ENCODE peak calls at places on chromosomes 4 and X, in six cellular contexts. One of them, this sample, is unnamed.

GRCh38 chr4:42703776-42704175 is 46.9 kb upstream of the ATP8A1 start:
- DNase-seq in A549: no peak
- DNase-seq in endothelial cell of umbilical vein: no peak
- DNase-seq in HepG2: no peak
- DNase-seq in GM12878: no peak
- DNase-seq in K562: no peak
- DNase-seq in this sample: no peak

GRCh38 chr4:126986828-126987227 is 645.9 kb upstream of the INTU start:
- DNase-seq in A549: no peak
- DNase-seq in endothelial cell of umbilical vein: no peak
- DNase-seq in HepG2: no peak
- DNase-seq in GM12878: no peak
- DNase-seq in K562: no peak
- DNase-seq in this sample: no peak

GRCh38 chrX:148310402-148311200 is 189.8 kb upstream of the AFF2 start:
- DNase-seq in A549: no peak
- DNase-seq in endothelial cell of umbilical vein: no peak
- DNase-seq in HepG2: no peak
- DNase-seq in GM12878: peak
- DNase-seq in K562: no peak
- DNase-seq in this sample: peak

GRCh38 chr4:924107-925096 is 7.7 kb downstream of the GAK start:
- DNase-seq in A549: no peak
- DNase-seq in endothelial cell of umbilical vein: peak
- DNase-seq in HepG2: no peak
- DNase-seq in GM12878: peak
- DNase-seq in K562: peak
- DNase-seq in this sample: peak

GRCh38 chr4:172654482-172654881 is 514.1 kb upstream of the GALNT7 start:
- DNase-seq in A549: no peak
- DNase-seq in endothelial cell of umbilical vein: no peak
- DNase-seq in HepG2: no peak
- DNase-seq in GM12878: no peak
- DNase-seq in K562: no peak
- DNase-seq in this sample: no peak

GRCh38 chr4:188127157-188127874 is 11.9 kb upstream of the TRIML1 start:
- DNase-seq in A549: peak
- DNase-seq in endothelial cell of umbilical vein: no peak
- DNase-seq in HepG2: no peak
- DNase-seq in GM12878: no peak
- DNase-seq in K562: no peak
- DNase-seq in this sample: no peak

GRCh38 chr4:2249526-2249991 is 7.6 kb upstream of the HAUS3 start:
- DNase-seq in A549: no peak
- DNase-seq in endothelial cell of umbilical vein: no peak
- DNase-seq in HepG2: no peak
- DNase-seq in GM12878: no peak
- DNase-seq in K562: no peak
- DNase-seq in this sample: no peak

GRCh38 chr4:132297346-132297745 is 851.7 kb upstream of the PCDH10 start:
- DNase-seq in A549: no peak
- DNase-seq in endothelial cell of umbilical vein: peak
- DNase-seq in HepG2: no peak
- DNase-seq in GM12878: no peak
- DNase-seq in K562: no peak
- DNase-seq in this sample: no peak

GRCh38 chr4:182144621-182145359 is 98.4 kb upstream of the TENM3 start:
- DNase-seq in A549: no peak
- DNase-seq in endothelial cell of umbilical vein: no peak
- DNase-seq in HepG2: no peak
- DNase-seq in GM12878: no peak
- DNase-seq in K562: no peak
- DNase-seq in this sample: no peak

GRCh38 chr4:123503698-123504389 is 107.2 kb downstream of the SPRY1 start:
- DNase-seq in A549: no peak
- DNase-seq in endothelial cell of umbilical vein: no peak
- DNase-seq in HepG2: no peak
- DNase-seq in GM12878: no peak
- DNase-seq in K562: no peak
- DNase-seq in this sample: no peak

GRCh38 chr4:182548156-182548555 is 305.0 kb downstream of the TENM3 start:
- DNase-seq in A549: no peak
- DNase-seq in endothelial cell of umbilical vein: no peak
- DNase-seq in HepG2: no peak
- DNase-seq in GM12878: no peak
- DNase-seq in K562: no peak
- DNase-seq in this sample: no peak

GRCh38 chrX:151563449-151563848 is at the start of gene PASD1:
- DNase-seq in A549: no peak
- DNase-seq in endothelial cell of umbilical vein: no peak
- DNase-seq in HepG2: no peak
- DNase-seq in GM12878: no peak
- DNase-seq in K562: peak
- DNase-seq in this sample: no peak

GRCh38 chrX:155389634-155390033 is 7.7 kb downstream of the F8A2 start:
- DNase-seq in A549: no peak
- DNase-seq in endothelial cell of umbilical vein: no peak
- DNase-seq in HepG2: no peak
- DNase-seq in GM12878: no peak
- DNase-seq in K562: no peak
- DNase-seq in this sample: no peak

GRCh38 chr4:165398570-165398969 is 19.8 kb downstream of the CPE start:
- DNase-seq in A549: peak
- DNase-seq in endothelial cell of umbilical vein: peak
- DNase-seq in HepG2: no peak
- DNase-seq in GM12878: no peak
- DNase-seq in K562: no peak
- DNase-seq in this sample: no peak

GRCh38 chr4:134531013-134531412 is 329.4 kb upstream of the PABPC4L start:
- DNase-seq in A549: no peak
- DNase-seq in endothelial cell of umbilical vein: peak
- DNase-seq in HepG2: no peak
- DNase-seq in GM12878: no peak
- DNase-seq in K562: no peak
- DNase-seq in this sample: no peak

GRCh38 chr4:1360423-1361283 is 13.6 kb downstream of the UVSSA start:
- DNase-seq in A549: no peak
- DNase-seq in endothelial cell of umbilical vein: no peak
- DNase-seq in HepG2: peak
- DNase-seq in GM12878: no peak
- DNase-seq in K562: no peak
- DNase-seq in this sample: no peak

GRCh38 chr4:156765277-156765676 is 206.3 kb downstream of the PDGFC start:
- DNase-seq in A549: no peak
- DNase-seq in endothelial cell of umbilical vein: no peak
- DNase-seq in HepG2: peak
- DNase-seq in GM12878: no peak
- DNase-seq in K562: no peak
- DNase-seq in this sample: no peak

GRCh38 chr4:44725166-44725565 is 1.2 kb downstream of the GNPDA2 start:
- DNase-seq in A549: no peak
- DNase-seq in endothelial cell of umbilical vein: no peak
- DNase-seq in HepG2: no peak
- DNase-seq in GM12878: no peak
- DNase-seq in K562: no peak
- DNase-seq in this sample: no peak

GRCh38 chr4:38621004-38621684 is 42.9 kb upstream of the KLF3 start:
- DNase-seq in A549: peak
- DNase-seq in endothelial cell of umbilical vein: no peak
- DNase-seq in HepG2: peak
- DNase-seq in GM12878: no peak
- DNase-seq in K562: peak
- DNase-seq in this sample: peak

GRCh38 chr4:102791318-102791835 is 30.6 kb upstream of the MANBA start:
- DNase-seq in A549: no peak
- DNase-seq in endothelial cell of umbilical vein: no peak
- DNase-seq in HepG2: no peak
- DNase-seq in GM12878: no peak
- DNase-seq in K562: no peak
- DNase-seq in this sample: no peak

GRCh38 chr4:155846929-155847328 is 19.1 kb downstream of the ASIC5 start:
- DNase-seq in A549: no peak
- DNase-seq in endothelial cell of umbilical vein: no peak
- DNase-seq in HepG2: no peak
- DNase-seq in GM12878: no peak
- DNase-seq in K562: no peak
- DNase-seq in this sample: no peak

GRCh38 chrX:19776753-19777152 is 110.6 kb downstream of the SH3KBP1 start:
- DNase-seq in A549: no peak
- DNase-seq in endothelial cell of umbilical vein: no peak
- DNase-seq in HepG2: no peak
- DNase-seq in GM12878: no peak
- DNase-seq in K562: no peak
- DNase-seq in this sample: peak

GRCh38 chr4:24434193-24434728 is 150.1 kb downstream of the DHX15 start:
- DNase-seq in A549: no peak
- DNase-seq in endothelial cell of umbilical vein: no peak
- DNase-seq in HepG2: no peak
- DNase-seq in GM12878: no peak
- DNase-seq in K562: no peak
- DNase-seq in this sample: no peak

GRCh38 chrX:135520022-135520552 is 373 bp upstream of the INTS6L start:
- DNase-seq in A549: no peak
- DNase-seq in endothelial cell of umbilical vein: no peak
- DNase-seq in HepG2: no peak
- DNase-seq in GM12878: no peak
- DNase-seq in K562: no peak
- DNase-seq in this sample: no peak

GRCh38 chrX:101237041-101237440 is 17.5 kb downstream of the DRP2 start:
- DNase-seq in A549: no peak
- DNase-seq in endothelial cell of umbilical vein: no peak
- DNase-seq in HepG2: no peak
- DNase-seq in GM12878: no peak
- DNase-seq in K562: no peak
- DNase-seq in this sample: no peak

GRCh38 chr4:15197005-15197404 is 194.7 kb downstream of the CPEB2 start:
- DNase-seq in A549: peak
- DNase-seq in endothelial cell of umbilical vein: peak
- DNase-seq in HepG2: peak
- DNase-seq in GM12878: no peak
- DNase-seq in K562: peak
- DNase-seq in this sample: peak

GRCh38 chrX:28988246-28988645 is 401.0 kb downstream of the IL1RAPL1 start:
- DNase-seq in A549: no peak
- DNase-seq in endothelial cell of umbilical vein: no peak
- DNase-seq in HepG2: no peak
- DNase-seq in GM12878: no peak
- DNase-seq in K562: no peak
- DNase-seq in this sample: no peak

GRCh38 chrX:143642426-143642825 is 6.5 kb upstream of the SLITRK4 start:
- DNase-seq in A549: no peak
- DNase-seq in endothelial cell of umbilical vein: no peak
- DNase-seq in HepG2: no peak
- DNase-seq in GM12878: no peak
- DNase-seq in K562: no peak
- DNase-seq in this sample: no peak

DNA sequence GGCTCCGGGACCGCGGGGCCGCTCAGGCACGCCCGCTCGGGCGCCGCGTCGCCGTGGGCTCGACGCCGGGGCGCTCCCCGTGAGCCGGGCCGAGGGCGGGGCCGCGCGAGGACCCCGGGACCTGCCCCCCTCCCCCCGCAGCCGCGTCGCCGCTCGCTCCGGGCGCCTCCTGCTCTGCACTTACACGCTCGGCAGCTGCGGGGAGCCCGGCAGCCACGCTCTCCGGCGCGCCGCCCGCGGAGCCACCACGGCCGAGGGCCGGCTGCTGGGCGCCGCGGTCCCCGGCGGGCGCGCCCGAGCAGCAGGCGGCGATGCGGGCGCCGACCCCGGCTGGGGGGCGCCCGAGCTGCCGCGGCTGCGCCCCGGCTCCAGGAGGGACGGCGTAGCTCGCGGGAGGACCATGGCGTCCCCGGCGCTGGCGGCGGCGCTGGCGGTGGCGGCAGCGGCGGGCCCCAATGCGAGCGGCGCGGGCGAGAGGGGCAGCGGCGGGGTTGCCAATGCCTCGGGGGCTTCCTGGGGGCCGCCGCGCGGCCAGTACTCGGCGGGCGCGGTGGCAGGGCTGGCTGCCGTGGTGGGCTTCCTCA is at the start of gene ADRA2C:
- DNase-seq in A549: peak
- DNase-seq in endothelial cell of umbilical vein: no peak
- DNase-seq in HepG2: peak
- DNase-seq in GM12878: no peak
- DNase-seq in K562: no peak
- DNase-seq in this sample: no peak
- TF ChIP-seq MYC in A549: no peak
- TF ChIP-seq MYC in endothelial cell of umbilical vein: no peak
- TF ChIP-seq MYC in HepG2: no peak
- TF ChIP-seq MYC in GM12878: no peak
- TF ChIP-seq MYC in K562: no peak
- TF ChIP-seq MYC in this sample: no peak

GRCh38 chr4:78601013-78601412 is 49.4 kb downstream of the ANXA3 start:
- DNase-seq in A549: no peak
- DNase-seq in endothelial cell of umbilical vein: no peak
- DNase-seq in HepG2: no peak
- DNase-seq in GM12878: peak
- DNase-seq in K562: peak
- DNase-seq in this sample: no peak
- TF ChIP-seq MYC in A549: no peak
- TF ChIP-seq MYC in endothelial cell of umbilical vein: no peak
- TF ChIP-seq MYC in HepG2: no peak
- TF ChIP-seq MYC in GM12878: no peak
- TF ChIP-seq MYC in K562: no peak
- TF ChIP-seq MYC in this sample: no peak

GRCh38 chr4:142329304-142329703 is 516.8 kb downstream of the INPP4B start:
- DNase-seq in A549: no peak
- DNase-seq in endothelial cell of umbilical vein: no peak
- DNase-seq in HepG2: no peak
- DNase-seq in GM12878: no peak
- DNase-seq in K562: no peak
- DNase-seq in this sample: no peak

GRCh38 chr4:142331646-142332045 is 514.5 kb downstream of the INPP4B start:
- DNase-seq in A549: no peak
- DNase-seq in endothelial cell of umbilical vein: no peak
- DNase-seq in HepG2: no peak
- DNase-seq in GM12878: no peak
- DNase-seq in K562: no peak
- DNase-seq in this sample: no peak

GRCh38 chr4:142331132-142331531 is 515.0 kb downstream of the INPP4B start:
- DNase-seq in A549: no peak
- DNase-seq in endothelial cell of umbilical vein: no peak
- DNase-seq in HepG2: no peak
- DNase-seq in GM12878: no peak
- DNase-seq in K562: no peak
- DNase-seq in this sample: no peak

GRCh38 chr4:142336251-142336934 is 509.7 kb downstream of the INPP4B start:
- DNase-seq in A549: no peak
- DNase-seq in endothelial cell of umbilical vein: no peak
- DNase-seq in HepG2: no peak
- DNase-seq in GM12878: no peak
- DNase-seq in K562: no peak
- DNase-seq in this sample: no peak

GRCh38 chr4:142334931-142335330 is 511.2 kb downstream of the INPP4B start:
- DNase-seq in A549: no peak
- DNase-seq in endothelial cell of umbilical vein: no peak
- DNase-seq in HepG2: no peak
- DNase-seq in GM12878: no peak
- DNase-seq in K562: no peak
- DNase-seq in this sample: no peak
- TF ChIP-seq MYC in A549: no peak
- TF ChIP-seq MYC in endothelial cell of umbilical vein: no peak
- TF ChIP-seq MYC in HepG2: no peak
- TF ChIP-seq MYC in GM12878: no peak
- TF ChIP-seq MYC in K562: no peak
- TF ChIP-seq MYC in this sample: no peak

GRCh38 chrX:49101629-49101984 is 21.9 kb upstream of the WDR45 start:
- DNase-seq in A549: no peak
- DNase-seq in endothelial cell of umbilical vein: no peak
- DNase-seq in HepG2: no peak
- DNase-seq in GM12878: no peak
- DNase-seq in K562: peak
- DNase-seq in this sample: no peak
- TF ChIP-seq MYC in A549: no peak
- TF ChIP-seq MYC in endothelial cell of umbilical vein: no peak
- TF ChIP-seq MYC in HepG2: no peak
- TF ChIP-seq MYC in GM12878: no peak
- TF ChIP-seq MYC in K562: no peak
- TF ChIP-seq MYC in this sample: no peak

This sample was measured in NB4.